ENCODE peak calls at places on chromosomes 4 and X, in four cellular contexts. K, Z, I and F are unnamed samples. For H3K9me1, the result is how much of the 10 kb centered on the place peaks cover.

GRCh38 chr4:175536852-175537453 is 275.1 kb downstream of the GPM6A start:
- DNase-seq in I (no peak), K (peak), Z (peak), F (peak)

GRCh38 chr4:26459054-26459755 is 31.1 kb downstream of the CCKAR start:
- DNase-seq in K (peak), Z (peak), I (peak), F (peak)

GRCh38 chrX:93673869-93674271 is at the start of gene FAM133A:
- DNase-seq in I (no peak), Z (no peak), K (no peak), F (peak)

GRCh38 chr4:177119021-177119461 is 190.6 kb upstream of the NEIL3 start:
- DNase-seq in K (no peak), I (no peak), Z (no peak), F (peak)

GRCh38 chr4:139266583-139267257 is 13.3 kb downstream of the MGARP start:
- DNase-seq in K (no peak), I (peak), Z (peak), F (peak)

GRCh38 chr4:95548738-95549245 is at the start of gene UNC5C:
- DNase-seq in Z (no peak), K (no peak), I (peak), F (no peak)

GRCh38 chrX:499870-500364 is 113.2 kb upstream of the PPP2R3B start:
- DNase-seq in Z (no peak), I (no peak), K (no peak), F (no peak)

GRCh38 chrX:39907964-39908616 is 189.7 kb downstream of the BCOR start:
- DNase-seq in Z (no peak), I (peak), K (peak), F (peak)

GRCh38 chr4:168589154-168589553 is 92.3 kb downstream of the PALLD start:
- DNase-seq in Z (no peak), I (peak), K (peak), F (peak)

GRCh38 chr4:13865871-13866669 is 238.5 kb upstream of the BOD1L1 start:
- DNase-seq in Z (no peak), K (no peak), I (no peak), F (peak)

GRCh38 chr4:168101026-168101425 is 8.7 kb downstream of the ANXA10 start:
- DNase-seq in Z (no peak), K (no peak), I (peak), F (no peak)

GRCh38 chrX:67635424-67635823 is 91.6 kb downstream of the AR start:
- DNase-seq in K (no peak), I (no peak), Z (no peak), F (no peak)

GRCh38 chr4:176156656-176157055 is 38.7 kb downstream of the SPATA4 start:
- DNase-seq in Z (no peak), I (no peak), K (no peak), F (no peak)

GRCh38 chrX:119692241-119693031 is 532 bp downstream of the SEPTIN6 start:
- DNase-seq in K (no peak), I (peak), Z (peak), F (peak)

GRCh38 chr4:11585506-11585905 is 156.8 kb upstream of the HS3ST1 start:
- DNase-seq in Z (no peak), I (no peak), K (no peak), F (no peak)

GRCh38 chr4:72505314-72505744 is 63.7 kb downstream of the ADAMTS3 start:
- DNase-seq in I (peak), K (no peak), Z (peak), F (peak)

GRCh38 chrX:110145854-110146253 is 142.9 kb downstream of the TMEM164 start:
- DNase-seq in Z (peak), I (peak), K (no peak), F (peak)

GRCh38 chr4:5409980-5410618 is 298.3 kb downstream of the EVC2 start:
- DNase-seq in K (no peak), I (no peak), Z (no peak), F (no peak)

GRCh38 chrX:69153060-69153730 is 12.1 kb downstream of the PJA1 start:
- DNase-seq in K (no peak), I (no peak), Z (peak), F (peak)

GRCh38 chrX:85004255-85004654 is 578 bp downstream of the APOOL start:
- DNase-seq in Z (no peak), K (no peak), I (no peak), F (peak)

GRCh38 chr4:187586892-187587291 is 408.7 kb upstream of the ZFP42 start:
- DNase-seq in K (no peak), I (no peak), Z (no peak), F (no peak)

GRCh38 chr4:40183615-40184411 is 13.0 kb upstream of the RHOH start:
- DNase-seq in Z (no peak), K (no peak), I (no peak), F (no peak)

GRCh38 chr4:73856518-73856917 is 3.4 kb downstream of the PF4V1 start:
- DNase-seq in I (peak), K (no peak), Z (no peak), F (no peak)

GRCh38 chr4:169279111-169279510 is 8.4 kb upstream of the SH3RF1 start:
- DNase-seq in K (no peak), I (peak), Z (no peak), F (peak)

GRCh38 chr4:82614868-82615449 is 53.2 kb upstream of the TMEM150C start:
- DNase-seq in Z (no peak), I (no peak), K (no peak), F (no peak)

GRCh38 chr4:6128221-6128871 is 72.0 kb downstream of the JAKMIP1 start:
- DNase-seq in Z (no peak), I (no peak), K (no peak), F (no peak)

GRCh38 chrX:34778961-34779360 is 121.9 kb upstream of the TMEM47 start:
- DNase-seq in I (no peak), K (no peak), Z (no peak), F (peak)

GRCh38 chr4:21470531-21470930 is 478.0 kb downstream of the KCNIP4 start:
- DNase-seq in Z (no peak), I (peak), K (no peak), F (no peak)

GRCh38 chr4:94453534-94453963 is 1.8 kb downstream of the PDLIM5 start:
- DNase-seq in I (peak), K (no peak), Z (no peak), F (no peak)

GRCh38 chrX:29143356-29143755 is 556.1 kb downstream of the IL1RAPL1 start:
- DNase-seq in Z (no peak), I (no peak), K (no peak), F (peak)

GRCh38 chrX:13076176-13076956 is 31.9 kb upstream of the FAM9C start:
- DNase-seq in Z (no peak), I (no peak), K (no peak), F (peak)
- H3K9me1 ChIP-seq in Z (under half), I (under half), K (under half), F (under half)

DNA sequence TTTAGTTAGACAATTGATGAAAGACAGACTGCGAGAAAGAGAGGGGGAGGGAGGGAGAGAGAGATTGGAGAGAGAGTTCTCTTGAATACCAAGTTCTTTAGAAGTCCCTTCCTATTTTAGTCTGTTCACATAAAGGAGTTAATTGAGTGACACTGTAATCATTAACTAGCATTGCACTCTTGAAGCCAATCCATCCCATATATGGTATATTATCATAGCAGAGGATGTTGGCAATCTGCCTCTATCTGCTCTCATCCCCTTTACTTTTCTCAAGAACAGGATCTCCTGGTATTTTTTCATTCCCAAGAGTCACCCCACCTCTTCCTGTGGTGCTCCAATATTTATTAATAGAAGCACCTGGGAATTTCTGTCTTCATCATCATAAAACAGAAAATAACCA is 959.6 kb upstream of the NDST4 start:
- DNase-seq in Z (no peak), K (no peak), I (no peak), F (no peak)
- H3K9me1 ChIP-seq in Z (under half), K (under half), I (under half), F (under half)

GRCh38 chr4:114423582-114423981 is 175.0 kb upstream of the UGT8 start:
- DNase-seq in I (no peak), K (no peak), Z (no peak), F (no peak)
- H3K9me1 ChIP-seq in I (under half), K (under half), Z (under half), F (under half)

DNA sequence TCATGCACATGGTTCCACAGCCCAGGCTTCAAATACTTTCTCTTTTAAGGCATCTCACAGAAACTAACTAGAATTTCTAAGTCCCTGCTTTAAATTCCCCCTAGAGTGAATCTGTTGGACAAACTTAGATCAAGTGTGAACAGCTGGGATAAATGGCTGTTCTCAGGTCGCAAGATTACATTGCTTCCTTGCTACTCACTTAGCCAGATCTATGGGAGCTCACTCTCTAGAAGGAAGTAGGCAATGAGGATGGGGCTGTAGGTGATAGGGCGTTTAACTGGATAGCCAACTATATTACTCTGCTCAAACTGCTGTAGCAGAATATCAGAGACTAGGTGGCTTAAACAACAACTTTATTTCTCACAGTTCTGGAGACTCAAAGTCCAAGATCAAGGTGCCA is 73.6 kb upstream of the GALNT7 start:
- DNase-seq in Z (no peak), K (no peak), I (no peak), F (no peak)
- H3K9me1 ChIP-seq in Z (under half), K (under half), I (under half), F (under half)

GRCh38 chrX:25878806-25879205 is 259.3 kb upstream of the MAGEB18 start:
- DNase-seq in K (no peak), Z (no peak), I (peak), F (no peak)
- H3K9me1 ChIP-seq in K (under half), Z (under half), I (under half), F (under half)

GRCh38 chr4:33134366-33134765 is 2414.2 kb downstream of the PCDH7 start:
- DNase-seq in K (no peak), Z (no peak), I (no peak), F (no peak)
- H3K9me1 ChIP-seq in K (under half), Z (under half), I (under half), F (under half)

DNA sequence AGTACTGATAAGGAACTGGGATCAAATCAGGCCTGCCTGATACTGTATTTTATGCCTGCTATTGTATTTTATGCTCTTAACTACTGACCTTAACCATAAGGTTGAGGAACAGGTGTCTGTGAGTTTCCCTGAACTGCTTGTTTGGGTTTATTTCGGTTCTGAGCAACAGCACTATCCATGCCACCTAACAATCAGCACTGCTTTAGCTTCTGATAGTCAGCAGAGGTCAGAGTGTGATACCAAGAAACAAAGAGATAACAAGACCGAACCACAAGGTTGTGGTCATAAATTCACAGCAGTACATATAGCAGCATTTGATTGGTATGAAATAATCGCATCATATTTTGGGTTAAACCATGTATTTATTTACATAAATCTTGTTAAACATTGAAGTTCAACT is 362.2 kb downstream of the FGF13 start:
- DNase-seq in Z (no peak), I (no peak), K (no peak), F (no peak)
- H3K9me1 ChIP-seq in Z (under half), I (under half), K (under half), F (under half)

DNA sequence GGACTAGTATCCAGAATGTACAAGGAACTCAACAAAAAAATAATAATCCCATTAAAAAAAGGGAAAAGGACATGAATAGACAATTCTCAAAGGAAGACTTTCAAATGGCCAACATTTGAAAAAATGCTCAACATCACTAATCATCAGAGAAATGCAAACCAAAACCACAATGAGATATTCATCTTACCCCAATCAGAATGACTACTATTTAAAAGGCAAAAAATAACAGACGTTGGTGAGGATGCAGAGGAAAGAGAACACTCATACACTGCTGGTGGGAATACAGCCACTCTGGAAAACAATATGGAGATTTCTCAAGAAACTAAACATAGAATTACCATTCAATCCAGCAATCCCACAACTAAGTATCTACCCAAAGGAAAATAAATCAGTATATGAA is 133.1 kb downstream of the KDR start:
- DNase-seq in K (no peak), I (no peak), Z (no peak), F (no peak)
- H3K9me1 ChIP-seq in K (under half), I (under half), Z (under half), F (under half)

GRCh38 chr4:7207791-7208231 is 15.5 kb downstream of the SORCS2 start:
- DNase-seq in Z (no peak), I (no peak), K (no peak), F (no peak)
- H3K9me1 ChIP-seq in Z (under half), I (under half), K (under half), F (under half)

GRCh38 chrX:108732630-108733321 is 3.6 kb downstream of the IRS4 start:
- DNase-seq in I (no peak), Z (no peak), K (no peak), F (no peak)
- H3K9me1 ChIP-seq in I (under half), Z (under half), K (under half), F (under half)